ENCODE peak calls at places on chromosomes 1 and 21, in five cellular contexts. C is neural progenitor cell, Z is EH, P is HCT116, R is mucosa of descending colon. N is an unnamed sample.

GRCh38 chr21:16176570-16176969 is 446.8 kb downstream of the USP25 start:
- DNase-seq in C (no peak), Z (no peak), P (no peak), R (no peak), N (no peak)

GRCh38 chr1:24190970-24191570 is 4.0 kb upstream of the IFNLR1 start:
- DNase-seq in P (no peak), Z (no peak), R (no peak), C (no peak), N (no peak)

GRCh38 chr1:11564237-11564636 is 85.3 kb downstream of the DISP3 start:
- DNase-seq in P (peak; percentile 23), Z (no peak), C (no peak), R (no peak), N (no peak)

GRCh38 chr1:37714689-37715088 is 22.4 kb downstream of the CDCA8 start:
- DNase-seq in P (no peak), R (no peak), C (no peak), Z (no peak), N (no peak)

GRCh38 chr1:151977662-151978230 is 15.9 kb downstream of the S100A10 start:
- DNase-seq in Z (no peak), R (no peak), P (no peak), C (no peak), N (no peak)

GRCh38 chr1:155941845-155942507 is 538 bp downstream of the RXFP4 start:
- DNase-seq in C (no peak), P (no peak), Z (peak; percentile 30), R (peak; percentile 72), N (no peak)

GRCh38 chr21:43188712-43189151 is 19.9 kb downstream of the CRYAA start:
- DNase-seq in R (peak; percentile 41), Z (no peak), P (no peak), C (no peak), N (no peak)

GRCh38 chr1:1537626-1538250 is 2.7 kb downstream of the TMEM240 start:
- DNase-seq in R (peak; percentile 49), P (no peak), Z (no peak), C (no peak), N (no peak)

GRCh38 chr1:43688594-43689000 is 18.7 kb upstream of the ST3GAL3 start:
- DNase-seq in C (no peak), Z (peak; percentile 73), R (no peak), P (no peak), N (no peak)

GRCh38 chr1:234111458-234112142 is 207.1 kb downstream of the SLC35F3 start:
- DNase-seq in R (no peak), Z (peak; percentile 75), C (peak; percentile 82), P (no peak), N (peak; percentile 54)

GRCh38 chr1:1965546-1965945 is 38.0 kb downstream of the CFAP74 start:
- DNase-seq in R (no peak), P (no peak), C (no peak), Z (no peak), N (no peak)

GRCh38 chr1:54904476-54905048 is 17.6 kb upstream of the DHCR24 start:
- DNase-seq in R (no peak), Z (peak; percentile 96), P (no peak), C (no peak), N (no peak)

GRCh38 chr1:37477198-37477931 is 3.0 kb downstream of the ZC3H12A start:
- DNase-seq in Z (peak; percentile 76), P (no peak), C (no peak), R (peak; percentile 92), N (no peak)

GRCh38 chr21:40531421-40531820 is 315.5 kb downstream of the DSCAM start:
- DNase-seq in P (no peak), C (no peak), R (no peak), Z (peak; percentile 69), N (no peak)

GRCh38 chr1:149932474-149932873 is 4.2 kb downstream of the MTMR11 start:
- DNase-seq in R (no peak), C (no peak), Z (no peak), P (no peak), N (no peak)

GRCh38 chr1:36650200-36651065 is 167.7 kb upstream of the CSF3R start:
- DNase-seq in P (peak; percentile 60), Z (peak; percentile 41), R (no peak), C (peak; percentile 69), N (peak; percentile 31)

GRCh38 chr1:18582890-18583289 is 47.8 kb upstream of the PAX7 start:
- DNase-seq in P (no peak), R (no peak), Z (no peak), C (no peak), N (no peak)